ENCODE peak calls at places on chromosomes 1 and 21, in eight cellular contexts. C is neural progenitor cell, J is HCT116, M is OCI-LY7, G is GM23338, Q is SK-N-SH, D is hepatocyte, Y is PC-3. I is an unnamed sample.
A peak's percentile ranks its signal among the peaks of the same experiment; 100 is the strongest.

GRCh38 chr1:30043256-30043655 is 680.1 kb downstream of the MATN1 start:
- DNase-seq in G (no peak), D (no peak), M (no peak), Y (no peak), J (no peak), Q (no peak), C (no peak), I (no peak)

GRCh38 chr1:175774921-175775320 is 31.5 kb upstream of the TNR start:
- DNase-seq in D (no peak), Q (no peak), C (no peak), Y (no peak), J (no peak), M (peak; percentile 13), G (peak; percentile 13), I (no peak)

GRCh38 chr1:89672489-89673183 is 39.7 kb downstream of the LRRC8C start:
- DNase-seq in Q (no peak), G (no peak), D (no peak), J (no peak), C (no peak), Y (peak; percentile 10), M (no peak), I (no peak)

GRCh38 chr1:161304927-161305871 is 4.6 kb downstream of the MPZ start:
- DNase-seq in J (no peak), Y (no peak), G (peak; percentile 61), Q (peak; percentile 39), M (peak; percentile 10), C (no peak), D (no peak), I (no peak)

GRCh38 chr1:229637746-229638145 is 11.7 kb downstream of the URB2 start:
- DNase-seq in Y (no peak), J (no peak), C (no peak), D (no peak), M (no peak), G (no peak), Q (no peak), I (no peak)

GRCh38 chr21:38082936-38083335 is 166.7 kb upstream of the KCNJ6 start:
- DNase-seq in Q (no peak), J (no peak), M (no peak), C (no peak), Y (no peak), D (no peak), G (no peak), I (no peak)

GRCh38 chr1:45643978-45644377 is 20.1 kb upstream of the CCDC17 start:
- DNase-seq in C (no peak), M (peak; percentile 44), J (peak; percentile 8), Y (peak; percentile 43), D (peak; percentile 62), G (peak; percentile 19), Q (no peak), I (peak; percentile 50)

GRCh38 chr21:31397939-31398338 is 53.9 kb upstream of the TIAM1 start:
- DNase-seq in D (no peak), M (peak; percentile 81), C (peak; percentile 27), Y (no peak), J (no peak), Q (peak; percentile 46), G (no peak), I (peak; percentile 93)

GRCh38 chr1:210750468-210750867 is 383.5 kb downstream of the KCNH1 start:
- DNase-seq in C (no peak), G (no peak), M (no peak), Q (no peak), J (no peak), Y (no peak), D (no peak), I (no peak)

GRCh38 chr1:114094303-114094663 is 59.4 kb downstream of the SYT6 start:
- DNase-seq in G (no peak), C (no peak), D (peak; percentile 39), J (no peak), Q (no peak), M (no peak), Y (peak; percentile 54), I (no peak)

GRCh38 chr1:245067257-245067656 is 87.5 kb upstream of the KIF26B start:
- DNase-seq in Q (no peak), Y (peak; percentile 53), D (no peak), J (no peak), C (no peak), G (no peak), M (no peak), I (no peak)

GRCh38 chr1:113058861-113059441 is 14.0 kb upstream of the LRIG2 start:
- DNase-seq in Q (peak; percentile 79), C (peak; percentile 28), Y (no peak), G (no peak), M (no peak), J (no peak), D (no peak), I (no peak)

GRCh38 chr1:115141145-115141454 is 51.8 kb upstream of the TSPAN2 start:
- DNase-seq in J (no peak), D (no peak), G (no peak), C (no peak), M (no peak), Y (no peak), Q (no peak), I (no peak)

GRCh38 chr1:115140442-115141144 is 51.3 kb upstream of the TSPAN2 start:
- DNase-seq in C (no peak), Q (no peak), Y (no peak), G (no peak), M (no peak), D (no peak), J (no peak), I (no peak)

GRCh38 chr1:115145221-115145620 is 55.9 kb upstream of the TSPAN2 start:
- DNase-seq in D (no peak), J (no peak), C (no peak), Q (no peak), Y (no peak), G (no peak), M (no peak), I (no peak)

GRCh38 chr1:115144176-115144575 is 54.9 kb upstream of the TSPAN2 start:
- DNase-seq in M (no peak), Y (no peak), C (no peak), Q (no peak), G (no peak), D (no peak), J (no peak), I (no peak)

GRCh38 chr1:115142616-115143015 is 53.3 kb upstream of the TSPAN2 start:
- DNase-seq in C (no peak), G (no peak), Q (no peak), Y (no peak), M (no peak), J (no peak), D (no peak), I (no peak)
- TF ChIP-seq CTCF in C (peak; percentile 16), G (no peak), Q (peak; percentile 47), Y (peak; percentile 45), M (no peak), J (peak; percentile 18), D (peak; percentile 36), I (no peak)

DNA sequence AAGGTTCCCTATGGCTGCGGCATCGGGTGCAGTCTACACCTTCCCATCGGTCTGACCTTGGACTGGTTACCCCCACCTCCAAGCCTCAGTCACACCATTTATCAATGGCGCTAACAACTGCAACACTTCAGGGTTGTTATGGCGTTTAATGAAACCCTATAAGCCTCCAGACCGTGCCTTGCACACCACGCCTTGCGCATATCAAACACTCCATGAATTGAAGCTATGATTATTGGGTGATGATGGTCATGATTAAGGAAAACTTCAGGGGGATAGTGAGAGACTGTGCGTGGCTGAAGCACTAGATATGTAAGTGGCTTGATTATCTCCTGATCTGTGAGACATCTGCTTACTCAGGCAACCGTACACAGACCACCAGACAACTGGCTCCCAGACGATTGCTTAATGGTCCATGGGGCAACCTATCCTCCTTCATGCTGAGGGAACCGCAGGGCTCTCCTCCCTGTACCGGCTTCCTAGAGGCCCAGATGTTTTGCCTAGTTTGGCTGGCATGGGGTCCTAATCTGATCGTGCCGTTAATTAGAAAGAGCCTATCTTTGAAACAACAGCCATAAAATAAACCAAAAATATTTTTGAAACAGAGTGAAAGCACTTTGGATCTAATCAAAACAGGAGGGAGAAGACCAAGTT is 51.7 kb downstream of the IRF2BP2 start:
- DNase-seq in Y (no peak), D (no peak), J (no peak), Q (peak; percentile 69), M (no peak), C (no peak), G (no peak), I (no peak)
- TF ChIP-seq EZH2phosphoT487 in Y (no peak), D (no peak), J (no peak), Q (no peak), M (no peak), C (no peak), G (no peak), I (no peak)

GRCh38 chr21:32543975-32544374 is 41.3 kb downstream of the TCP10L start:
- DNase-seq in M (no peak), J (no peak), D (no peak), Q (no peak), G (no peak), C (no peak), Y (no peak), I (peak; percentile 6)

GRCh38 chr21:32547018-32547417 is 38.3 kb downstream of the TCP10L start:
- DNase-seq in M (no peak), Y (no peak), C (no peak), G (no peak), D (no peak), Q (no peak), J (no peak), I (peak; percentile 0)

GRCh38 chr21:32548978-32549377 is 36.3 kb downstream of the TCP10L start:
- DNase-seq in Y (no peak), M (no peak), Q (no peak), C (no peak), J (no peak), G (no peak), D (no peak), I (peak; percentile 2)

GRCh38 chr21:32544697-32545096 is 40.6 kb downstream of the TCP10L start:
- DNase-seq in M (no peak), Q (no peak), G (no peak), J (no peak), C (no peak), D (no peak), Y (no peak), I (peak; percentile 1)

GRCh38 chr21:32545948-32546441 is 39.3 kb downstream of the TCP10L start:
- DNase-seq in D (no peak), Q (no peak), G (no peak), C (no peak), J (no peak), Y (peak; percentile 53), M (no peak), I (peak; percentile 6)
- H2AFZ ChIP-seq in D (no peak overlapping the region), Q (peak overlapping the region; percentile 68), G (no peak overlapping the region), C (no peak overlapping the region), J (no peak overlapping the region), Y (peak overlapping the region; percentile 21), M (no peak overlapping the region), I (no peak overlapping the region)

GRCh38 chr1:53317651-53318539 is 10.0 kb downstream of the LRP8 start:
- DNase-seq in J (no peak), Y (no peak), D (no peak), M (no peak), Q (no peak), C (no peak), G (no peak), I (no peak)

GRCh38 chr1:53316742-53317650 is 10.9 kb downstream of the LRP8 start:
- DNase-seq in Y (no peak), J (no peak), Q (peak; percentile 92), C (no peak), G (no peak), M (no peak), D (no peak), I (no peak)

GRCh38 chr1:53315456-53316048 is 12.3 kb downstream of the LRP8 start:
- DNase-seq in Q (no peak), J (no peak), G (no peak), M (no peak), C (no peak), Y (no peak), D (no peak), I (no peak)

GRCh38 chr1:53314606-53315005 is 13.3 kb downstream of the LRP8 start:
- DNase-seq in Y (no peak), Q (peak; percentile 15), J (no peak), D (no peak), M (no peak), C (no peak), G (no peak), I (no peak)

GRCh38 chr1:53316058-53316741 is 11.7 kb downstream of the LRP8 start:
- DNase-seq in Q (peak; percentile 86), Y (no peak), M (no peak), G (peak; percentile 45), D (peak; percentile 45), C (peak; percentile 47), J (no peak), I (no peak)
- TF ChIP-seq CTCF in Q (no peak), Y (no peak), M (no peak), G (no peak), D (no peak), C (peak; percentile 14), J (no peak), I (no peak)